ENCODE peak calls at places on chromosomes 4 and X, in five cellular contexts. U is dorsolateral prefrontal cortex, D is astrocyte of the spinal cord, Z is kidney epithelial cell, R is activated B cell treated with CpG ODN at 0.5 μM for 24 hours. H is an unnamed sample.

GRCh38 chrX:105006103-105006502 is 214.4 kb downstream of the TEX13A start:
- DNase-seq in Z (no peak), U (no peak), D (no peak), R (no peak), H (no peak)

GRCh38 chr4:5238106-5238505 is 186.8 kb downstream of the STK32B start:
- DNase-seq in D (no peak), Z (no peak), R (no peak), U (no peak), H (peak)

GRCh38 chr4:42327323-42327722 is 70.0 kb upstream of the SHISA3 start:
- DNase-seq in Z (no peak), R (no peak), D (no peak), U (no peak), H (no peak)

GRCh38 chrX:50098749-50099148 is 102.1 kb downstream of the AKAP4 start:
- DNase-seq in U (no peak), Z (no peak), R (no peak), D (no peak), H (no peak)

GRCh38 chr4:16289872-16290554 is 63.7 kb upstream of the TAPT1 start:
- DNase-seq in U (no peak), D (peak), R (no peak), Z (no peak), H (peak)

GRCh38 chrX:68443155-68443868 is 10.0 kb upstream of the OPHN1 start:
- DNase-seq in R (no peak), D (peak), U (no peak), Z (peak), H (no peak)

GRCh38 chr4:83440148-83440814 is 15.3 kb downstream of the HELQ start:
- DNase-seq in R (no peak), Z (no peak), D (no peak), U (no peak), H (no peak)

GRCh38 chr4:158033416-158033863 is 139.4 kb downstream of the GASK1B start:
- DNase-seq in U (no peak), Z (no peak), R (no peak), D (peak), H (no peak)

GRCh38 chrX:43166874-43167273 is 388.9 kb upstream of the PPP1R2C start:
- DNase-seq in R (no peak), Z (no peak), D (no peak), U (no peak), H (no peak)

GRCh38 chrX:31279359-31279758 is 207.5 kb upstream of the FTHL17 start:
- DNase-seq in U (no peak), Z (no peak), D (no peak), R (no peak), H (no peak)

GRCh38 chrX:155997436-155997835 is at the start of gene IL9R:
- DNase-seq in R (no peak), U (no peak), Z (no peak), D (no peak), H (no peak)

GRCh38 chr4:8331567-8331955 is 62.0 kb downstream of the HTRA3 start:
- DNase-seq in Z (no peak), D (no peak), R (no peak), U (peak), H (no peak)

GRCh38 chr4:44662623-44663006 is 11.2 kb upstream of the YIPF7 start:
- DNase-seq in U (no peak), D (no peak), Z (no peak), R (no peak), H (no peak)

GRCh38 chrX:110116066-110116465 is 113.2 kb downstream of the TMEM164 start:
- DNase-seq in U (no peak), D (no peak), R (no peak), Z (no peak), H (no peak)

GRCh38 chr4:105350859-105351494 is 122.9 kb downstream of the PPA2 start:
- DNase-seq in R (no peak), Z (no peak), U (no peak), D (peak), H (peak)

GRCh38 chr4:158376441-158376840 is 145.2 kb upstream of the RXFP1 start:
- DNase-seq in R (no peak), Z (no peak), U (no peak), D (no peak), H (no peak)

GRCh38 chr4:8353912-8354453 is 84.4 kb downstream of the HTRA3 start:
- DNase-seq in U (peak), D (peak), Z (no peak), R (no peak), H (peak)

GRCh38 chr4:187840814-187841213 is 154.8 kb upstream of the ZFP42 start:
- DNase-seq in U (no peak), Z (no peak), R (no peak), D (no peak), H (no peak)

GRCh38 chr4:105715692-105716278 is 7.2 kb downstream of the GSTCD start:
- DNase-seq in Z (no peak), D (peak), R (no peak), U (no peak), H (no peak)

GRCh38 chr4:181897935-181898334 is 345.3 kb upstream of the TENM3 start:
- DNase-seq in D (peak), Z (peak), U (no peak), R (no peak), H (peak)

GRCh38 chrX:1584237-1585011 is 7.0 kb upstream of the AKAP17A start:
- DNase-seq in U (no peak), Z (no peak), D (no peak), R (no peak), H (no peak)

GRCh38 chr4:103137446-103137827 is 37.8 kb upstream of the BDH2 start:
- DNase-seq in Z (no peak), U (no peak), R (no peak), D (peak), H (no peak)

GRCh38 chrX:134670241-134670811 is 12.1 kb upstream of the PLAC1 start:
- DNase-seq in D (peak), U (no peak), Z (peak), R (no peak), H (peak)

GRCh38 chr4:184826315-184827266 is 823 bp upstream of the ACSL1 start:
- DNase-seq in R (peak), U (no peak), D (no peak), Z (no peak), H (no peak)

GRCh38 chrX:145817666-145818521 is at the start of gene SLITRK2:
- DNase-seq in D (peak), Z (no peak), U (peak), R (no peak), H (no peak)

GRCh38 chrX:37454537-37455285 is 105.5 kb downstream of the PRRG1 start:
- DNase-seq in R (no peak), D (peak), U (no peak), Z (peak), H (no peak)

GRCh38 chrX:20414066-20414465 is 147.4 kb upstream of the RPS6KA3 start:
- DNase-seq in U (no peak), D (no peak), Z (no peak), R (no peak), H (no peak)

GRCh38 chr4:56976283-56976877 is 1.0 kb downstream of the NOA1 start:
- DNase-seq in U (no peak), R (no peak), D (no peak), Z (no peak), H (no peak)

GRCh38 chrX:9033179-9033578 is 748 bp downstream of the FAM9B start:
- DNase-seq in D (no peak), U (no peak), Z (no peak), R (no peak), H (no peak)

GRCh38 chr4:76214269-76214628 is 625 bp upstream of the SCARB2 start:
- DNase-seq in D (no peak), Z (no peak), R (no peak), U (no peak), H (no peak)

GRCh38 chr4:58843456-58843855 is 1733.3 kb upstream of the IGFBP7 start:
- DNase-seq in U (no peak), Z (no peak), R (no peak), D (no peak), H (no peak)

GRCh38 chrX:106278951-106279350 is 110.8 kb downstream of the PWWP3B start:
- DNase-seq in R (no peak), Z (no peak), D (peak), U (no peak), H (no peak)

GRCh38 chr4:114879916-114880315 is 233.5 kb downstream of the NDST4 start:
- DNase-seq in R (no peak), U (no peak), D (no peak), Z (no peak), H (no peak)

GRCh38 chr4:31674313-31674947 is 954.3 kb downstream of the PCDH7 start:
- DNase-seq in D (no peak), R (no peak), U (no peak), Z (no peak), H (no peak)

GRCh38 chr4:124304936-124305335 is 407.6 kb downstream of the ANKRD50 start:
- DNase-seq in U (no peak), Z (no peak), R (no peak), D (peak), H (no peak)
- TF ChIP-seq CTCF in U (no peak), Z (no peak), R (no peak), D (no peak), H (no peak)

GRCh38 chr4:180542445-180543100 is 1700.6 kb upstream of the TENM3 start:
- DNase-seq in R (no peak), U (peak), Z (peak), D (peak), H (no peak)
- TF ChIP-seq CTCF in R (no peak), U (no peak), Z (no peak), D (no peak), H (no peak)

DNA sequence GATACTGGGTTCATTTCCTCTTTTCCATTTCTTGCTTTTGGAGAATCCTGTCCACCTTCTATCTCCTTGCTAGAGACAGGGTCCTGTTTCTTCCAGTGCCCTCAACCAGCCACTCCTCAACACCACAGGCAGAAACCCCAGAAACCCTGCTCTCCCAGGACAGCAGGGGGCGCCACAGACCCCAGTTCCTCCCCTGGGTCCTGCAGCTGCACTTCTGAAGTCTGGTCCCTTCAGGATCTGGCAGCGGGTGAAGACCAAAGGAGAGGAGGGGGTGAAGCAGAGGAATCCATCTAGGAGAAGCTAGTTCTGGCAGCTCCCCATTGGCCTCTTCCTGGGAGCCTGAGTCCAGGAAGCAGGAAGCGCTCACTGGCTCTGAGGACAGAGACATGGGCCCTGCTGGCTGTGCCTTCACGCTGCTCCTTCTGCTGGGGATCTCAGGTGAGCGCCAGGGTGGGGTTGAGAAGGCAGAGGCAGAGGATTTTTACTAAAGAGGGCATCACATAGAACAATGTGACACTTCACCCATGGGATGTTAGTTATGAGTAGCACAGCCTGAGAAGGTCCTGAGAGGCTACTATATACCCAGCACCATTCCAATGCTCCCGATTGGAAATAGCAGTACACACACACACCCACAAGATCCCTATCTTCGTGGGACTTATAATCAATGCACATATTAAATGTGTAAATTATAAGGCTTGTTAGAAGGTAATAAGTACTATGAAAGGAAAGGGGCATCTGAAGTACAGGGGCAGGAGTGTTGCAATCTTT is at the start of gene PRSS48:
- DNase-seq in D (peak), U (peak), R (no peak), Z (no peak), H (no peak)
- TF ChIP-seq CTCF in D (peak), U (peak), R (no peak), Z (peak), H (peak)

GRCh38 chr4:87884976-87885574 is 52.3 kb downstream of the MEPE start:
- DNase-seq in U (no peak), R (no peak), Z (no peak), D (no peak), H (no peak)
- TF ChIP-seq CTCF in U (no peak), R (no peak), Z (no peak), D (no peak), H (no peak)

DNA sequence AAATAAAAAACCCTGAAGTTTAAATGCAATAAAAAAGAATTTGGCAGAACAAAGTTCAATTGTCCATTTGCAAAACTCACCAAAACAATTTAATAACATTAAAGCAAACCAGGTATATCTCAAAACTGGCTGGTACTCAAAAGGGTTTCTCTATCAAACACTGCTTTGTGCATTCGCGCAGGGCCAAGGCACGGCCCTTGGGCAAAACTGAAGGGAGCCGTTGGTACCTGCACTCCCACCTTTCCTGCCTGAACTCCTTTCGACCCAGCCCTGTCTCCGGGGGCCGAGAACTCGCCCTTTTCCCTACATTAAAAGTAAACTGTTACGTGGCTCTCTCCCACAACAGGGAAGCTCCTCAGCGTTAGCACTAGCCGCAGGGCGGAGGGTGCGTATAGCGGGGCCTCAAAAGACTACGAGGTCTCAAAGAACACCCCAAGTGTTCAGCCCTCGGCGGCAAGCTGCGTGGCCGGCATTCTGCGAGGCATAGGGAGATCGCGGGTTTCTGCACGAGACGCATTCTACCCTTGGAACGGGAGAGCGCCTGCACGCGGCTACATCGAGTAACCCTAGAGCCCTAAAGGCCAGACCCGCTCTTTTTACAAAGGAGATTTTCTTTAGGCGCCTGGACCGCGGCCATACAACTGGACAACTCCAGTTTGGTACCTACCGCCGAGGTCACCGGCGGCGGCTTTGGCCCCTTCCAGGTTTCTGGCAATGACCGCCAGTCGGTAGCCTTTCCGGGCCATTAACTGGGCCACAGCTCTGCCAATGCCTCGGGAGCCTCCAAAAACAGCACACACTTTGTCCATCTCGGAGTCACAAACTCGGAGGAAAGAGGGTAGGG is 552 bp downstream of the CBR4 start:
- DNase-seq in R (peak), Z (no peak), D (peak), U (peak), H (no peak)
- TF ChIP-seq CTCF in R (no peak), Z (peak), D (peak), U (no peak), H (peak)

H was measured in AG04449.